ENCODE peak calls at places on chromosomes 12 and 14, in eight cellular contexts. I is mesendoderm; U is SJCRH30; R is RWPE2; O is transverse colon; A is naive thymus-derived CD4-positive, alpha-beta T cell; G is upper lobe of left lung; Z is tibial nerve. F is an unnamed sample.

GRCh38 chr12:46722737-46723136 is 103.1 kb downstream of the SLC38A4 start:
- DNase-seq in I (no peak), U (peak; percentile 59), R (no peak), O (no peak), A (no peak), G (no peak), Z (no peak), F (no peak)

GRCh38 chr12:41288188-41288811 is 100.2 kb downstream of the PDZRN4 start:
- DNase-seq in I (no peak), U (peak; percentile 26), R (no peak), O (no peak), A (no peak), G (no peak), Z (no peak), F (no peak)

GRCh38 chr14:102891556-102891955 is 30.9 kb upstream of the AMN start:
- DNase-seq in I (no peak), U (no peak), R (no peak), O (no peak), A (no peak), G (no peak), Z (no peak), F (no peak)

GRCh38 chr14:95497561-95498011 is 18.9 kb downstream of the SYNE3 start:
- DNase-seq in I (no peak), U (peak; percentile 96), R (no peak), O (no peak), A (no peak), G (no peak), Z (no peak), F (no peak)

GRCh38 chr12:43278268-43278832 is 273.7 kb downstream of the ADAMTS20 start:
- DNase-seq in I (no peak), U (no peak), R (no peak), O (no peak), A (no peak), G (no peak), Z (no peak), F (no peak)

GRCh38 chr12:74985293-74985985 is 224.2 kb downstream of the KCNC2 start:
- DNase-seq in I (no peak), U (no peak), R (peak; percentile 24), O (no peak), A (no peak), G (peak; percentile 5), Z (no peak), F (no peak)

GRCh38 chr12:58727526-58727925 is 192.8 kb downstream of the LRIG3 start:
- DNase-seq in I (no peak), U (no peak), R (no peak), O (no peak), A (no peak), G (no peak), Z (no peak), F (no peak)

GRCh38 chr12:94616217-94616729 is 34.1 kb downstream of the TMCC3 start:
- DNase-seq in I (peak; percentile 82), U (peak; percentile 37), R (no peak), O (peak; percentile 68), A (no peak), G (peak; percentile 28), Z (no peak), F (no peak)

GRCh38 chr14:63952933-63953437 is 100.2 kb downstream of the SYNE2 start:
- DNase-seq in I (no peak), U (no peak), R (no peak), O (no peak), A (no peak), G (no peak), Z (no peak), F (no peak)

GRCh38 chr12:6963016-6963731 is 7.3 kb downstream of the PHB2 start:
- DNase-seq in I (peak; percentile 86), U (no peak), R (peak; percentile 96), O (peak; percentile 95), A (no peak), G (peak; percentile 90), Z (no peak), F (peak; percentile 59)

GRCh38 chr12:42382013-42382696 is 56.2 kb downstream of the PPHLN1 start:
- DNase-seq in I (peak; percentile 63), U (no peak), R (no peak), O (no peak), A (no peak), G (no peak), Z (no peak), F (no peak)

GRCh38 chr12:54680374-54680773 is 32.2 kb upstream of the DCD start:
- DNase-seq in I (peak; percentile 82), U (peak; percentile 41), R (no peak), O (peak; percentile 12), A (peak; percentile 11), G (no peak), Z (no peak), F (no peak)

GRCh38 chr14:89598548-89599186 is 181.6 kb upstream of the FOXN3 start:
- DNase-seq in I (peak; percentile 71), U (peak; percentile 29), R (no peak), O (no peak), A (peak; percentile 35), G (no peak), Z (no peak), F (no peak)

GRCh38 chr14:52840916-52841315 is 49.5 kb upstream of the GNPNAT1 start:
- DNase-seq in I (no peak), U (peak; percentile 19), R (no peak), O (no peak), A (no peak), G (no peak), Z (no peak), F (peak; percentile 16)

GRCh38 chr12:69024907-69025306 is 91.9 kb upstream of the CPM start:
- DNase-seq in I (no peak), U (no peak), R (no peak), O (no peak), A (no peak), G (no peak), Z (no peak), F (no peak)

GRCh38 chr14:51643137-51643536 is 8.6 kb upstream of the FRMD6 start:
- DNase-seq in I (no peak), U (no peak), R (no peak), O (no peak), A (no peak), G (no peak), Z (no peak), F (no peak)

GRCh38 chr12:26271889-26272492 is 76.6 kb downstream of the SSPN start:
- DNase-seq in I (no peak), U (peak; percentile 39), R (peak; percentile 64), O (peak; percentile 76), A (peak; percentile 10), G (peak; percentile 92), Z (peak; percentile 66), F (peak; percentile 43)

GRCh38 chr12:66210840-66211239 is 21.8 kb downstream of the IRAK3 start:
- DNase-seq in I (no peak), U (no peak), R (no peak), O (no peak), A (no peak), G (no peak), Z (no peak), F (no peak)

GRCh38 chr14:24784981-24785380 is 151.0 kb upstream of the GZMB start:
- DNase-seq in I (no peak), U (no peak), R (no peak), O (no peak), A (no peak), G (no peak), Z (no peak), F (no peak)

GRCh38 chr14:91323671-91324605 is 79.4 kb upstream of the GPR68 start:
- DNase-seq in I (peak; percentile 61), U (peak; percentile 83), R (no peak), O (peak; percentile 91), A (peak; percentile 92), G (peak; percentile 90), Z (peak; percentile 81), F (peak; percentile 91)

GRCh38 chr14:91321131-91321530 is 76.6 kb upstream of the GPR68 start:
- DNase-seq in I (no peak), U (no peak), R (no peak), O (no peak), A (no peak), G (no peak), Z (no peak), F (no peak)

GRCh38 chr14:91324606-91324950 is 80.1 kb upstream of the GPR68 start:
- DNase-seq in I (no peak), U (no peak), R (no peak), O (no peak), A (no peak), G (no peak), Z (no peak), F (no peak)

GRCh38 chr14:91322623-91323022 is 78.1 kb upstream of the GPR68 start:
- DNase-seq in I (no peak), U (no peak), R (no peak), O (no peak), A (no peak), G (no peak), Z (no peak), F (no peak)

GRCh38 chr14:91323031-91323430 is 78.5 kb upstream of the GPR68 start:
- DNase-seq in I (no peak), U (no peak), R (no peak), O (no peak), A (no peak), G (no peak), Z (no peak), F (no peak)
- H3K4me1 ChIP-seq in I (peaks cover 2% of the 10 kb centered on the region), U (no peaks in the 10 kb centered on the region), R (peaks cover under 1% of the 10 kb centered on the region), O (peaks cover 20% of the 10 kb centered on the region), A (peaks cover 65% of the 10 kb centered on the region), G (peaks cover 52% of the 10 kb centered on the region), Z (peaks cover 16% of the 10 kb centered on the region), F (no peaks in the 10 kb centered on the region)

GRCh38 chr14:32635103-32635719 is 303.5 kb upstream of the NPAS3 start:
- DNase-seq in I (peak; percentile 4), U (peak; percentile 45), R (no peak), O (no peak), A (no peak), G (no peak), Z (no peak), F (no peak)
- H3K4me3 ChIP-seq in I (no peak overlapping the region), U (peak overlapping the region; percentile 21), R (no peak overlapping the region), O (no peak overlapping the region), A (no peak overlapping the region), G (peak overlapping the region; percentile 19), Z (peak overlapping the region; percentile 32), F (peak overlapping the region; percentile 34)

GRCh38 chr14:49969961-49970360 is 77.1 kb downstream of the ARF6 start:
- DNase-seq in I (no peak), U (no peak), R (no peak), O (no peak), A (no peak), G (no peak), Z (no peak), F (no peak)

GRCh38 chr14:49962616-49963015 is 69.7 kb downstream of the ARF6 start:
- DNase-seq in I (peak; percentile 19), U (no peak), R (peak; percentile 83), O (peak; percentile 75), A (no peak), G (no peak), Z (no peak), F (no peak)

GRCh38 chr14:49966971-49967630 is 74.2 kb downstream of the ARF6 start:
- DNase-seq in I (no peak), U (no peak), R (no peak), O (no peak), A (no peak), G (no peak), Z (no peak), F (no peak)

GRCh38 chr14:49970474-49971147 is 77.7 kb downstream of the ARF6 start:
- DNase-seq in I (no peak), U (no peak), R (no peak), O (no peak), A (no peak), G (no peak), Z (no peak), F (no peak)

GRCh38 chr14:49966304-49966809 is 73.5 kb downstream of the ARF6 start:
- DNase-seq in I (peak; percentile 45), U (no peak), R (no peak), O (peak; percentile 76), A (no peak), G (no peak), Z (no peak), F (no peak)
- H3K4me1 ChIP-seq in I (no peaks in the 10 kb centered on the region), U (no peaks in the 10 kb centered on the region), R (peaks cover 37% of the 10 kb centered on the region), O (peaks cover 67% of the 10 kb centered on the region), A (peaks cover 15% of the 10 kb centered on the region), G (peaks cover 19% of the 10 kb centered on the region), Z (peaks cover 21% of the 10 kb centered on the region), F (no peaks in the 10 kb centered on the region)

GRCh38 chr14:66000771-66001170 is 485.4 kb upstream of the CCDC196 start:
- DNase-seq in I (no peak), U (no peak), R (no peak), O (no peak), A (no peak), G (no peak), Z (no peak), F (no peak)
- H3K4me3 ChIP-seq in I (no peak overlapping the region), U (no peak overlapping the region), R (no peak overlapping the region), O (no peak overlapping the region), A (no peak overlapping the region), G (no peak overlapping the region), Z (no peak overlapping the region), F (no peak overlapping the region)